ENCODE peak calls at places on chromosomes 3 and 15, in nine cellular contexts. T is AG08395; F is effector CD4-positive, alpha-beta T cell; A is foreskin fibroblast; P is fibroblast of lung; K is DMS153; Y is nucleus accumbens; S is KG1; Z is HFFc6. B is an unnamed sample.

GRCh38 chr15:67039349-67040075 is 25.9 kb upstream of the SMAD3 start:
- DNase-seq in F (no peak), P (no peak), K (no peak), Y (no peak), Z (no peak), T (no peak), A (no peak), S (peak), B (no peak)

GRCh38 chr15:81483496-81483895 is 109.5 kb upstream of the TMC3 start:
- DNase-seq in Z (no peak), A (no peak), P (no peak), Y (no peak), T (no peak), F (no peak), K (no peak), S (no peak), B (no peak)

GRCh38 chr3:179589143-179589542 is 15.3 kb downstream of the MRPL47 start:
- DNase-seq in A (no peak), P (no peak), K (no peak), Y (no peak), F (no peak), Z (no peak), T (no peak), S (no peak), B (no peak)

GRCh38 chr15:56927816-56928215 is 9.4 kb downstream of the TCF12 start:
- DNase-seq in K (no peak), Z (no peak), F (no peak), A (no peak), P (no peak), Y (no peak), S (no peak), T (peak), B (no peak)

GRCh38 chr3:181622365-181622764 is 89.4 kb upstream of the SOX2 start:
- DNase-seq in K (no peak), A (no peak), Z (no peak), Y (no peak), F (no peak), P (peak), S (no peak), T (no peak), B (no peak)

GRCh38 chr3:111797035-111797717 is 61.9 kb upstream of the PHLDB2 start:
- DNase-seq in A (peak), P (no peak), K (no peak), F (no peak), S (no peak), T (no peak), Z (no peak), Y (no peak), B (no peak)

GRCh38 chr15:77179541-77179998 is 108.7 kb upstream of the TSPAN3 start:
- DNase-seq in Y (no peak), K (no peak), S (no peak), A (no peak), Z (no peak), T (no peak), F (no peak), P (no peak), B (no peak)

GRCh38 chr3:66609660-66610547 is 109.1 kb upstream of the LRIG1 start:
- DNase-seq in F (no peak), P (peak), A (no peak), Y (peak), S (no peak), Z (no peak), T (no peak), K (peak), B (no peak)

GRCh38 chr3:133535971-133536634 is 37.4 kb upstream of the CDV3 start:
- DNase-seq in Z (peak), F (no peak), S (no peak), T (peak), A (peak), K (no peak), P (peak), Y (no peak), B (peak)

GRCh38 chr15:100183921-100184480 is 157.8 kb downstream of the ADAMTS17 start:
- DNase-seq in F (no peak), K (no peak), Z (no peak), A (no peak), P (no peak), Y (no peak), T (no peak), S (no peak), B (no peak)

GRCh38 chr3:94716326-94717018 is 653.6 kb downstream of the NSUN3 start:
- DNase-seq in K (no peak), Y (no peak), F (no peak), S (no peak), A (no peak), P (no peak), T (no peak), Z (no peak), B (no peak)

GRCh38 chr3:142315083-142315482 is 89.7 kb upstream of the GK5 start:
- DNase-seq in K (no peak), S (no peak), Z (peak), A (peak), Y (no peak), F (no peak), P (peak), T (peak), B (peak)

GRCh38 chr3:52874869-52875588 is 22.3 kb downstream of the STIMATE start:
- DNase-seq in K (no peak), F (no peak), P (no peak), T (no peak), Z (no peak), Y (no peak), S (no peak), A (no peak), B (no peak)

GRCh38 chr3:120203016-120203415 is 82.0 kb downstream of the GPR156 start:
- DNase-seq in P (peak), Z (peak), F (no peak), S (no peak), A (peak), Y (no peak), T (peak), K (peak), B (peak)

GRCh38 chr3:52277071-52277964 is 1.1 kb downstream of the WDR82 start:
- DNase-seq in P (peak), S (peak), Y (peak), Z (peak), K (no peak), T (peak), A (peak), F (peak), B (no peak)

GRCh38 chr15:63902671-63903035 is 68.9 kb upstream of the HERC1 start:
- DNase-seq in P (no peak), A (no peak), T (no peak), K (no peak), F (no peak), S (no peak), Z (no peak), Y (no peak), B (no peak)

GRCh38 chr3:177521305-177521704 is 324.0 kb upstream of the TBL1XR1 start:
- DNase-seq in K (no peak), P (no peak), Y (no peak), F (no peak), A (no peak), Z (no peak), S (no peak), T (no peak), B (no peak)

GRCh38 chr3:24490151-24490550 is 4.5 kb downstream of the THRB start:
- DNase-seq in F (no peak), Z (no peak), T (no peak), S (no peak), P (peak), Y (no peak), A (peak), K (no peak), B (no peak)

GRCh38 chr15:31332020-31332680 is 5.5 kb downstream of the KLF13 start:
- DNase-seq in T (no peak), Y (no peak), K (no peak), Z (no peak), S (no peak), F (no peak), A (no peak), P (no peak), B (no peak)